ENCODE peak calls at places on chromosome 7, in six cellular contexts. Z is IMR-90, A is neuronal stem cell, D is mesenchymal stem cell, V is H1, M is trophoblast cell. W is an unnamed sample.

GRCh38 chr7:116386674-116387073 is 112.9 kb upstream of the CAV2 start:
- DNase-seq in M (peak), V (no peak), D (no peak), Z (no peak), A (no peak), W (no peak)

GRCh38 chr7:17367502-17367901 is 69.0 kb downstream of the AHR start:
- DNase-seq in D (no peak), V (no peak), M (peak), A (no peak), Z (peak), W (no peak)

GRCh38 chr7:103347507-103348267 is at the start of gene PSMC2:
- DNase-seq in D (peak), V (peak), M (peak), A (peak), Z (peak), W (peak)

GRCh38 chr7:47381132-47381495 is 200.8 kb downstream of the TNS3 start:
- DNase-seq in A (peak), Z (no peak), V (no peak), D (no peak), M (no peak), W (no peak)

GRCh38 chr7:37759519-37759918 is 76.0 kb downstream of the GPR141 start:
- DNase-seq in Z (no peak), A (no peak), V (no peak), M (no peak), D (no peak), W (no peak)

GRCh38 chr7:48087349-48087748 is 1.7 kb upstream of the UPP1 start:
- DNase-seq in V (no peak), M (no peak), A (no peak), D (peak), Z (peak), W (peak)

GRCh38 chr7:9557853-9558252 is 1124.4 kb downstream of the NXPH1 start:
- DNase-seq in A (no peak), V (no peak), M (no peak), Z (no peak), D (no peak), W (no peak)

GRCh38 chr7:590731-591551 is 71.3 kb upstream of the PDGFA start:
- DNase-seq in M (peak), D (no peak), Z (no peak), V (no peak), A (no peak), W (no peak)

GRCh38 chr7:123555484-123555883 is 2.1 kb downstream of the NDUFA5 start:
- DNase-seq in A (no peak), V (no peak), D (no peak), M (no peak), Z (no peak), W (no peak)

GRCh38 chr7:158314394-158314793 is 273.2 kb downstream of the PTPRN2 start:
- DNase-seq in D (no peak), V (peak), A (no peak), M (no peak), Z (no peak), W (no peak)

GRCh38 chr7:112116894-112117293 is 89.3 kb downstream of the DOCK4 start:
- DNase-seq in M (no peak), V (no peak), A (no peak), D (no peak), Z (no peak), W (no peak)

GRCh38 chr7:96120445-96120844 is 201.5 kb downstream of the SLC25A13 start:
- DNase-seq in A (no peak), D (no peak), Z (no peak), V (no peak), M (no peak), W (no peak)

GRCh38 chr7:19061331-19061730 is 56.1 kb downstream of the TWIST1 start:
- DNase-seq in M (no peak), A (no peak), D (peak), V (no peak), Z (peak), W (no peak)

GRCh38 chr7:44378744-44379143 is 53.4 kb upstream of the CAMK2B start:
- DNase-seq in M (no peak), Z (peak), A (no peak), D (peak), V (no peak), W (peak)

GRCh38 chr7:156082048-156082447 is 269.8 kb upstream of the SHH start:
- DNase-seq in V (no peak), D (no peak), M (no peak), A (no peak), Z (no peak), W (no peak)

GRCh38 chr7:5780801-5781496 is 514 bp downstream of the RNF216 start:
- DNase-seq in V (peak), D (peak), M (peak), A (peak), Z (no peak), W (peak)

GRCh38 chr7:5422324-5423271 is 1.0 kb downstream of the TNRC18 start:
- DNase-seq in D (peak), Z (peak), M (peak), A (no peak), V (peak), W (peak)

GRCh38 chr7:127588019-127588696 is at the start of gene ARF5:
- DNase-seq in A (peak), Z (peak), V (peak), D (peak), M (peak), W (peak)

GRCh38 chr7:25950488-25951413 is 201.2 kb upstream of the NFE2L3 start:
- DNase-seq in V (peak), D (peak), Z (peak), M (peak), A (peak), W (peak)

GRCh38 chr7:80859272-80859970 is 59.4 kb downstream of the SEMA3C start:
- DNase-seq in M (no peak), D (peak), A (no peak), Z (peak), V (no peak), W (no peak)

GRCh38 chr7:115851291-115851690 is 179.3 kb downstream of the TFEC start:
- DNase-seq in D (peak), V (no peak), A (peak), Z (peak), M (peak), W (peak)

GRCh38 chr7:67777119-67777518 is 780.5 kb downstream of the TYW1 start:
- DNase-seq in V (no peak), A (no peak), Z (no peak), D (no peak), M (no peak), W (no peak)

GRCh38 chr7:74059681-74060588 is 23.7 kb upstream of the LIMK1 start:
- DNase-seq in Z (no peak), V (no peak), D (no peak), A (no peak), M (no peak), W (no peak)

GRCh38 chr7:18495412-18496335 is at the start of gene HDAC9:
- DNase-seq in M (peak), D (peak), Z (peak), A (peak), V (peak), W (peak)

GRCh38 chr7:26180792-26181198 is 19.8 kb downstream of the HNRNPA2B1 start:
- DNase-seq in A (no peak), M (no peak), D (no peak), Z (no peak), V (no peak), W (no peak)

GRCh38 chr7:104841798-104842197 is 172.2 kb upstream of the KMT2E start:
- DNase-seq in D (no peak), V (no peak), M (no peak), A (no peak), Z (no peak), W (no peak)

GRCh38 chr7:151122276-151122675 is 36.0 kb downstream of the AGAP3 start:
- DNase-seq in Z (no peak), D (no peak), A (no peak), V (no peak), M (no peak), W (no peak)

GRCh38 chr7:151124899-151125399 is 38.7 kb downstream of the AGAP3 start:
- DNase-seq in Z (no peak), D (no peak), V (no peak), M (no peak), A (no peak), W (no peak)

GRCh38 chr7:151124205-151124880 is 38.1 kb downstream of the AGAP3 start:
- DNase-seq in V (no peak), M (no peak), A (no peak), D (no peak), Z (no peak), W (no peak)

GRCh38 chr7:151122794-151123484 is 36.7 kb downstream of the AGAP3 start:
- DNase-seq in D (no peak), M (no peak), V (no peak), Z (no peak), A (no peak), W (no peak)

GRCh38 chr7:151123485-151124204 is 37.4 kb downstream of the AGAP3 start:
- DNase-seq in V (peak), D (peak), A (peak), M (peak), Z (peak), W (peak)
- H2AK5ac ChIP-seq in V (no peak), D (no peak), A (peak), M (no peak), Z (no peak), W (no peak)

GRCh38 chr7:90119178-90119971 is 34.9 kb upstream of the STEAP1 start:
- DNase-seq in M (no peak), Z (peak), V (peak), D (no peak), A (no peak), W (peak)
- H3K4me3 ChIP-seq in M (peak), Z (peak), V (peak), D (peak), A (peak), W (no peak)

GRCh38 chr7:32677593-32677992 is 182.3 kb downstream of the AVL9 start:
- DNase-seq in Z (no peak), V (no peak), A (no peak), D (no peak), M (no peak), W (no peak)
- H2AK5ac ChIP-seq in Z (no peak), V (no peak), A (no peak), D (no peak), M (no peak), W (no peak)

GRCh38 chr7:39504963-39505362 is 61.2 kb upstream of the YAE1 start:
- DNase-seq in D (peak), Z (peak), A (no peak), M (peak), V (no peak), W (no peak)
- H3K4me3 ChIP-seq in D (no peak), Z (no peak), A (no peak), M (no peak), V (no peak), W (no peak)

GRCh38 chr7:157299613-157300405 is 37.0 kb upstream of the DNAJB6 start:
- DNase-seq in D (no peak), Z (no peak), M (no peak), A (no peak), V (no peak), W (no peak)
- H2AK5ac ChIP-seq in D (no peak), Z (peak), M (no peak), A (peak), V (peak), W (no peak)

DNA sequence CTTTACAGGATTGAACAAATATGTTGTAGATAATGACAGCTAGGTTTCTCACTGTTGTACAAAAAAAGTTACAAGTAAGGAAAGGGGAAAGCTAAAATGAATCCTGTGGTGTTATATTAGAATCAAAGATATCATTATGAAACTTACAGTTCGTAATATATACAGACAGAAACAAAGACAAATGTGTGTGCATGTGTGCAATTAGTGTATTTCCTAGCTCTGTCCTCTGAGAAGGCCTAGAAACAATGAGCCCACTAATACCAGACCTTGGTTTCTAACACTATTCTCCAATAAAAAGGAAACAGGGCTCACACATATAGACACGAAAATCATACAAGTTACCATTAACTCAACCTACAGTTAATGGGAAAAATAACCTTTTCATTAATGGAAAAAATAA is 8.0 kb downstream of the KDM7A start:
- DNase-seq in V (no peak), A (no peak), M (no peak), D (no peak), Z (no peak), W (no peak)
- H3K4me3 ChIP-seq in V (no peak), A (no peak), M (no peak), D (no peak), Z (no peak), W (no peak)

GRCh38 chr7:34031156-34031555 is 125.8 kb downstream of the BMPER start:
- DNase-seq in M (no peak), A (no peak), V (no peak), D (no peak), Z (no peak), W (no peak)
- H2AK5ac ChIP-seq in M (no peak), A (no peak), V (no peak), D (no peak), Z (no peak), W (no peak)

GRCh38 chr7:100866721-100867039 is 507 bp upstream of the TRIP6 start:
- DNase-seq in Z (no peak), M (no peak), D (no peak), A (no peak), V (peak), W (no peak)
- H3K4me3 ChIP-seq in Z (peak), M (no peak), D (peak), A (peak), V (peak), W (no peak)

W was measured in mesendoderm.